ENCODE peak calls at places on chromosomes 16 and 17, in four cellular contexts. One of them, this sample, is unnamed.

GRCh38 chr16:24700549-24701392 is 28.7 kb upstream of the TNRC6A start:
- DNase-seq in hepatocyte: peak
- DNase-seq in tibial nerve: peak
- DNase-seq in lung: peak
- DNase-seq in this sample: peak

GRCh38 chr17:57782051-57782490 is 37.0 kb upstream of the CCDC182 start:
- DNase-seq in hepatocyte: no peak
- DNase-seq in tibial nerve: no peak
- DNase-seq in lung: no peak
- DNase-seq in this sample: no peak

GRCh38 chr17:42422958-42423712 is at the start of gene CAVIN1:
- DNase-seq in hepatocyte: peak
- DNase-seq in tibial nerve: peak
- DNase-seq in lung: peak
- DNase-seq in this sample: peak

GRCh38 chr16:2385441-2385840 is 43.8 kb upstream of the CCNF start:
- DNase-seq in hepatocyte: peak
- DNase-seq in tibial nerve: no peak
- DNase-seq in lung: peak
- DNase-seq in this sample: peak

GRCh38 chr16:65658339-65659275 is 536.7 kb upstream of the CDH11 start:
- DNase-seq in hepatocyte: peak
- DNase-seq in tibial nerve: no peak
- DNase-seq in lung: no peak
- DNase-seq in this sample: peak

GRCh38 chr17:77455111-77455877 is 314.5 kb downstream of the SEC14L1 start:
- DNase-seq in hepatocyte: no peak
- DNase-seq in tibial nerve: peak
- DNase-seq in lung: no peak
- DNase-seq in this sample: no peak

GRCh38 chr16:3717235-3718018 is at the start of gene TRAP1:
- DNase-seq in hepatocyte: peak
- DNase-seq in tibial nerve: peak
- DNase-seq in lung: peak
- DNase-seq in this sample: peak

GRCh38 chr16:48613061-48613957 is 3.3 kb upstream of the N4BP1 start:
- DNase-seq in hepatocyte: peak
- DNase-seq in tibial nerve: no peak
- DNase-seq in lung: no peak
- DNase-seq in this sample: no peak

GRCh38 chr16:53949716-53950410 is 245.9 kb downstream of the FTO start:
- DNase-seq in hepatocyte: no peak
- DNase-seq in tibial nerve: no peak
- DNase-seq in lung: no peak
- DNase-seq in this sample: no peak

GRCh38 chr17:77206557-77206956 is 65.8 kb downstream of the SEC14L1 start:
- DNase-seq in hepatocyte: no peak
- DNase-seq in tibial nerve: no peak
- DNase-seq in lung: no peak
- DNase-seq in this sample: no peak

GRCh38 chr17:67156269-67157199 is 88.5 kb downstream of the HELZ start:
- DNase-seq in hepatocyte: no peak
- DNase-seq in tibial nerve: no peak
- DNase-seq in lung: no peak
- DNase-seq in this sample: peak

GRCh38 chr17:42275527-42276358 is 448 bp downstream of the STAT5B start:
- DNase-seq in hepatocyte: peak
- DNase-seq in tibial nerve: peak
- DNase-seq in lung: no peak
- DNase-seq in this sample: no peak

GRCh38 chr17:31559647-31560501 is 168.4 kb downstream of the RAB11FIP4 start:
- DNase-seq in hepatocyte: peak
- DNase-seq in tibial nerve: no peak
- DNase-seq in lung: no peak
- DNase-seq in this sample: peak

GRCh38 chr17:3802461-3803307 is 1.7 kb upstream of the ITGAE start:
- DNase-seq in hepatocyte: peak
- DNase-seq in tibial nerve: peak
- DNase-seq in lung: no peak
- DNase-seq in this sample: no peak

GRCh38 chr17:57567278-57567677 is 177.8 kb downstream of the CCDC182 start:
- DNase-seq in hepatocyte: no peak
- DNase-seq in tibial nerve: no peak
- DNase-seq in lung: no peak
- DNase-seq in this sample: no peak

GRCh38 chr16:78034530-78034929 is 12.2 kb downstream of the CLEC3A start:
- DNase-seq in hepatocyte: no peak
- DNase-seq in tibial nerve: no peak
- DNase-seq in lung: no peak
- DNase-seq in this sample: no peak

GRCh38 chr17:75783069-75783783 is 1.4 kb upstream of the UNK start:
- DNase-seq in hepatocyte: peak
- DNase-seq in tibial nerve: peak
- DNase-seq in lung: no peak
- DNase-seq in this sample: no peak

GRCh38 chr17:34665150-34665802 is 85.9 kb downstream of the TMEM132E start:
- DNase-seq in hepatocyte: no peak
- DNase-seq in tibial nerve: no peak
- DNase-seq in lung: no peak
- DNase-seq in this sample: no peak

GRCh38 chr17:75352079-75352569 is 53.4 kb downstream of the GRB2 start:
- DNase-seq in hepatocyte: peak
- DNase-seq in tibial nerve: no peak
- DNase-seq in lung: no peak
- DNase-seq in this sample: peak

GRCh38 chr16:55264949-55265348 is 59.1 kb upstream of the IRX6 start:
- DNase-seq in hepatocyte: no peak
- DNase-seq in tibial nerve: no peak
- DNase-seq in lung: peak
- DNase-seq in this sample: no peak

GRCh38 chr17:76716834-76717205 is 6.1 kb upstream of the MXRA7 start:
- DNase-seq in hepatocyte: no peak
- DNase-seq in tibial nerve: no peak
- DNase-seq in lung: no peak
- DNase-seq in this sample: no peak

GRCh38 chr17:412211-413015 is 59.8 kb upstream of the RPH3AL start:
- DNase-seq in hepatocyte: peak
- DNase-seq in tibial nerve: peak
- DNase-seq in lung: peak
- DNase-seq in this sample: peak

GRCh38 chr17:75326587-75326955 is 37.3 kb upstream of the SLC25A19 start:
- DNase-seq in hepatocyte: no peak
- DNase-seq in tibial nerve: no peak
- DNase-seq in lung: no peak
- DNase-seq in this sample: no peak

GRCh38 chr16:56939801-56940200 is 7.9 kb downstream of the HERPUD1 start:
- DNase-seq in hepatocyte: no peak
- DNase-seq in tibial nerve: no peak
- DNase-seq in lung: no peak
- DNase-seq in this sample: no peak

GRCh38 chr16:82639666-82640336 is 13.0 kb downstream of the CDH13 start:
- DNase-seq in hepatocyte: peak
- DNase-seq in tibial nerve: no peak
- DNase-seq in lung: peak
- DNase-seq in this sample: peak

GRCh38 chr16:82639263-82639662 is 12.5 kb downstream of the CDH13 start:
- DNase-seq in hepatocyte: no peak
- DNase-seq in tibial nerve: no peak
- DNase-seq in lung: no peak
- DNase-seq in this sample: no peak

GRCh38 chr16:82643936-82644630 is 17.3 kb downstream of the CDH13 start:
- DNase-seq in hepatocyte: no peak
- DNase-seq in tibial nerve: no peak
- DNase-seq in lung: no peak
- DNase-seq in this sample: no peak

GRCh38 chr16:82643136-82643535 is 16.4 kb downstream of the CDH13 start:
- DNase-seq in hepatocyte: no peak
- DNase-seq in tibial nerve: no peak
- DNase-seq in lung: no peak
- DNase-seq in this sample: no peak

DNA sequence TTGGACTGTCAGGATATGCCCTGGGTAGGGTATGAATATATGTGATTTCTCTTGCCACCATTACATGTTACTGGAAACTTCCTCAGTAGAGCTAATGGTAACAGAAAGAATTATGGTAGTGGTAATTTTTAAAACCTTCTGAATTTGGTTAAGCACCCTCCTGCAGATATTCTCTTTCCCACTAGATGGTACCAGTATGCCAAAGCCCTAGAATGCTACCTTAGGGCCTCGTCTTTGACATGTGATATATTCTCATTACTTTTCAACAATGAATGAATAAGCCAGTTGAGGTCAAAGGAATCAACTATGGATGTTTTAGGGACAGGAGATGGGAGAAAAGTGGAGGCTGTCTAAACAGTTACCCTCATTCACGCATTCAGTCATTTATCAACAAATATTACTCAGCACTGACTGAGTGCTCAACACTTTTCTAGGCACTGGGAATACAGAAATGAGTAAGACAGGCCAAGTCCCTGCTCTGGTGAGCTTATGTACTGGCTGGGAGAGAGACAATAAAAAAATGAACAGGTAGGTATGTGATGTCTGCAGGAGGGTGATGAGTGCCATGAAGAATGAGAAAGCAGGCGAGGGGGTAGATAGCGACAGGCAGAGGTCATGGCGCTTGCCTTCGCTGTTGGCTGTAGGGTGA is 14.7 kb downstream of the CDH13 start:
- DNase-seq in hepatocyte: no peak
- DNase-seq in tibial nerve: no peak
- DNase-seq in lung: no peak
- DNase-seq in this sample: no peak
- TF ChIP-seq CTCF in hepatocyte: peak
- TF ChIP-seq CTCF in tibial nerve: no peak
- TF ChIP-seq CTCF in lung: no peak
- TF ChIP-seq CTCF in this sample: no peak

DNA sequence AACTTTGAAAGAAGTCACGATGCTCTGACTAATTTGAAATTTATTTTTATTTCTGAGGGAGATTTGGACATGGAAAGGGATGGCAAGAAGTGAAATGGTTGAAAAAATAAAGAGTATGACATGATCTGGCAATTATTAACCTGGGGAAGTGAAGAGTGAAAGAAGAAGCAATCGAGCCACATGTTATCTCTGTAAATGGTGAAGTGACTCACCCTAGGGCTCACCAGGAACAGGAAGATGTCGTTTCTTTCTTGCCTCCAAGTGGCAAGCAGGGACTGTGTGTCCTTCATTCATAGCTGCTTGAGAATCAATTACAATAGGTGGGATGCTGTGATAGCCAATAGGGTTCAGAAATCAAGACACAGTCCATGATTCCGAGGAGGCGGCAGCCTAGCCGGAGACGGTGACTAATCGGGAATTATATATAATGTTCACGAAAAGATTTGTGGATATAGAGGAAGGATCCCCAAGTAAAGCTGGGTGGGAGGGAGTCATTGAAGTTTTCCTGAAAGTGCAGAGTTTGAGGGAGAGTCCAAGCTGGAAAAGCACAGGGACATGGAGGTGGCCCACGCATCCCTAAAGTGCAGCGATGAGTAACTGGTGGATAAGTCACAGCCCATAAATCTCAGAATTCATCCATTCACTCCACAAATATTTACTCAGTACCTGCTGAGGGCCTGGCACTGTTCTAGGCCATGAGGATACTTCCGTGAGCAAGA is 18.2 kb upstream of the KRT20 start:
- DNase-seq in hepatocyte: peak
- DNase-seq in tibial nerve: no peak
- DNase-seq in lung: no peak
- DNase-seq in this sample: peak
- H3K27ac ChIP-seq in hepatocyte: peak
- H3K27ac ChIP-seq in tibial nerve: no peak
- H3K27ac ChIP-seq in lung: no peak
- H3K27ac ChIP-seq in this sample: peak

GRCh38 chr17:7435676-7436555 is 681 bp downstream of the TMEM102 start:
- DNase-seq in hepatocyte: peak
- DNase-seq in tibial nerve: no peak
- DNase-seq in lung: peak
- DNase-seq in this sample: peak
- TF ChIP-seq CTCF in hepatocyte: peak
- TF ChIP-seq CTCF in tibial nerve: no peak
- TF ChIP-seq CTCF in lung: no peak
- TF ChIP-seq CTCF in this sample: peak

GRCh38 chr16:679808-680624 is at the start of gene STUB1:
- DNase-seq in hepatocyte: peak
- DNase-seq in tibial nerve: peak
- DNase-seq in lung: peak
- DNase-seq in this sample: peak

GRCh38 chr16:681746-682427 is 1.7 kb downstream of the STUB1 start:
- DNase-seq in hepatocyte: no peak
- DNase-seq in tibial nerve: no peak
- DNase-seq in lung: no peak
- DNase-seq in this sample: no peak

GRCh38 chr16:678858-679807 is 1.1 kb upstream of the STUB1 start:
- DNase-seq in hepatocyte: peak
- DNase-seq in tibial nerve: no peak
- DNase-seq in lung: peak
- DNase-seq in this sample: no peak

GRCh38 chr16:680967-681745 is 946 bp downstream of the STUB1 start:
- DNase-seq in hepatocyte: peak
- DNase-seq in tibial nerve: no peak
- DNase-seq in lung: no peak
- DNase-seq in this sample: no peak

DNA sequence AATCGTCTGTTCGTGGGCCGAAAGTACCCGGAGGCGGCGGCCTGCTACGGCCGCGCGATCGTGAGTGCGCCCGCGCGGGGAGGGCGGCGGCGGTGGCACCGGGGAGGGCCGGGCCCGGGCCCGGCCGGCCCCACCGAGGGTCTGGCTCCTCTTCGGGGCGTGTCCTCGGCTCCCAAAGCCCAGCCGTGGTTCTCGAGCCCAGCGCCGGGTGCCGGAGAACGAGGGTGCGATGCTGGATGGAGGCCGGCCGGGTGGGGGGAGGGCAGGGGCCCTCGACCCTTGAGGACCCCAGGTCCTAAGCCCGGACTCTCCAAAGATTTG is 375 bp downstream of the STUB1 start:
- DNase-seq in hepatocyte: no peak
- DNase-seq in tibial nerve: no peak
- DNase-seq in lung: no peak
- DNase-seq in this sample: no peak
- H3K27ac ChIP-seq in hepatocyte: peak
- H3K27ac ChIP-seq in tibial nerve: peak
- H3K27ac ChIP-seq in lung: peak
- H3K27ac ChIP-seq in this sample: peak

GRCh38 chr16:17831330-17831729 is 360.6 kb upstream of the XYLT1 start:
- DNase-seq in hepatocyte: peak
- DNase-seq in tibial nerve: no peak
- DNase-seq in lung: no peak
- DNase-seq in this sample: no peak
- TF ChIP-seq CTCF in hepatocyte: peak
- TF ChIP-seq CTCF in tibial nerve: no peak
- TF ChIP-seq CTCF in lung: no peak
- TF ChIP-seq CTCF in this sample: no peak